ENCODE peak calls at places on chromosomes 6 and 20, in nine cellular contexts. One of them, this sample, is unnamed.
A peak's percentile ranks its signal among the peaks of the same experiment; 100 is the strongest.

GRCh38 chr6:128696651-128697391 is 176.4 kb upstream of the PTPRK start:
- ATAC-seq in activated T-cell treated with anti-CD3 and anti-CD28 coated beads, Interleukin-2, amount 50 U/mL, for 4 hours: no peak
- ATAC-seq in activated CD8-positive, alpha-beta memory T cell treated with anti-CD3 and anti-CD28 coated beads, Interleukin-2, amount 10 ng/mL, durations not matched to agents 7 days and 5 days: no peak
- ATAC-seq in left cardiac atrium: no peak
- ATAC-seq in omental fat pad: no peak
- ATAC-seq in stimulated activated memory B cell treated with anti-CD40 and anti-IgM and Interleukin-4, amounts not matched to agents 10 μg/mL and 1 μg/mL and 100 μg/mL, for 72 hours: peak; percentile 45
- ATAC-seq in effector memory CD8-positive, alpha-beta T cell: no peak
- ATAC-seq in lower lobe of right lung: no peak
- ATAC-seq in heart left ventricle: no peak
- ATAC-seq in this sample: no peak

GRCh38 chr6:11413728-11414127 is 123.8 kb upstream of the TMEM170B start:
- ATAC-seq in activated T-cell treated with anti-CD3 and anti-CD28 coated beads, Interleukin-2, amount 50 U/mL, for 4 hours: peak; percentile 53
- ATAC-seq in activated CD8-positive, alpha-beta memory T cell treated with anti-CD3 and anti-CD28 coated beads, Interleukin-2, amount 10 ng/mL, durations not matched to agents 7 days and 5 days: no peak
- ATAC-seq in left cardiac atrium: no peak
- ATAC-seq in omental fat pad: no peak
- ATAC-seq in stimulated activated memory B cell treated with anti-CD40 and anti-IgM and Interleukin-4, amounts not matched to agents 10 μg/mL and 1 μg/mL and 100 μg/mL, for 72 hours: no peak
- ATAC-seq in effector memory CD8-positive, alpha-beta T cell: no peak
- ATAC-seq in lower lobe of right lung: no peak
- ATAC-seq in heart left ventricle: no peak
- ATAC-seq in this sample: peak; percentile 57

GRCh38 chr20:46994341-46994740 is 99.7 kb downstream of the EYA2 start:
- ATAC-seq in activated T-cell treated with anti-CD3 and anti-CD28 coated beads, Interleukin-2, amount 50 U/mL, for 4 hours: peak; percentile 88
- ATAC-seq in activated CD8-positive, alpha-beta memory T cell treated with anti-CD3 and anti-CD28 coated beads, Interleukin-2, amount 10 ng/mL, durations not matched to agents 7 days and 5 days: peak; percentile 93
- ATAC-seq in left cardiac atrium: no peak
- ATAC-seq in omental fat pad: no peak
- ATAC-seq in stimulated activated memory B cell treated with anti-CD40 and anti-IgM and Interleukin-4, amounts not matched to agents 10 μg/mL and 1 μg/mL and 100 μg/mL, for 72 hours: peak; percentile 97
- ATAC-seq in effector memory CD8-positive, alpha-beta T cell: peak; percentile 53
- ATAC-seq in lower lobe of right lung: peak; percentile 53
- ATAC-seq in heart left ventricle: no peak
- ATAC-seq in this sample: peak; percentile 96

GRCh38 chr6:7960848-7961247 is 50.3 kb upstream of the TXNDC5 start:
- ATAC-seq in activated T-cell treated with anti-CD3 and anti-CD28 coated beads, Interleukin-2, amount 50 U/mL, for 4 hours: no peak
- ATAC-seq in activated CD8-positive, alpha-beta memory T cell treated with anti-CD3 and anti-CD28 coated beads, Interleukin-2, amount 10 ng/mL, durations not matched to agents 7 days and 5 days: no peak
- ATAC-seq in left cardiac atrium: no peak
- ATAC-seq in omental fat pad: no peak
- ATAC-seq in stimulated activated memory B cell treated with anti-CD40 and anti-IgM and Interleukin-4, amounts not matched to agents 10 μg/mL and 1 μg/mL and 100 μg/mL, for 72 hours: peak; percentile 72
- ATAC-seq in effector memory CD8-positive, alpha-beta T cell: no peak
- ATAC-seq in lower lobe of right lung: no peak
- ATAC-seq in heart left ventricle: no peak
- ATAC-seq in this sample: no peak

GRCh38 chr6:6891949-6892461 is 215.8 kb upstream of the RREB1 start:
- ATAC-seq in activated T-cell treated with anti-CD3 and anti-CD28 coated beads, Interleukin-2, amount 50 U/mL, for 4 hours: no peak
- ATAC-seq in activated CD8-positive, alpha-beta memory T cell treated with anti-CD3 and anti-CD28 coated beads, Interleukin-2, amount 10 ng/mL, durations not matched to agents 7 days and 5 days: no peak
- ATAC-seq in left cardiac atrium: peak; percentile 6
- ATAC-seq in omental fat pad: peak; percentile 36
- ATAC-seq in stimulated activated memory B cell treated with anti-CD40 and anti-IgM and Interleukin-4, amounts not matched to agents 10 μg/mL and 1 μg/mL and 100 μg/mL, for 72 hours: no peak
- ATAC-seq in effector memory CD8-positive, alpha-beta T cell: no peak
- ATAC-seq in lower lobe of right lung: no peak
- ATAC-seq in heart left ventricle: no peak
- ATAC-seq in this sample: no peak

GRCh38 chr6:86511962-86512361 is 425.4 kb upstream of the HTR1E start:
- ATAC-seq in activated T-cell treated with anti-CD3 and anti-CD28 coated beads, Interleukin-2, amount 50 U/mL, for 4 hours: no peak
- ATAC-seq in activated CD8-positive, alpha-beta memory T cell treated with anti-CD3 and anti-CD28 coated beads, Interleukin-2, amount 10 ng/mL, durations not matched to agents 7 days and 5 days: no peak
- ATAC-seq in left cardiac atrium: no peak
- ATAC-seq in omental fat pad: no peak
- ATAC-seq in stimulated activated memory B cell treated with anti-CD40 and anti-IgM and Interleukin-4, amounts not matched to agents 10 μg/mL and 1 μg/mL and 100 μg/mL, for 72 hours: no peak
- ATAC-seq in effector memory CD8-positive, alpha-beta T cell: no peak
- ATAC-seq in lower lobe of right lung: no peak
- ATAC-seq in heart left ventricle: no peak
- ATAC-seq in this sample: no peak

GRCh38 chr20:25389858-25390537 is 637 bp downstream of the ABHD12 start:
- ATAC-seq in activated T-cell treated with anti-CD3 and anti-CD28 coated beads, Interleukin-2, amount 50 U/mL, for 4 hours: peak; percentile 6
- ATAC-seq in activated CD8-positive, alpha-beta memory T cell treated with anti-CD3 and anti-CD28 coated beads, Interleukin-2, amount 10 ng/mL, durations not matched to agents 7 days and 5 days: peak; percentile 6
- ATAC-seq in left cardiac atrium: peak; percentile 51
- ATAC-seq in omental fat pad: peak; percentile 48
- ATAC-seq in stimulated activated memory B cell treated with anti-CD40 and anti-IgM and Interleukin-4, amounts not matched to agents 10 μg/mL and 1 μg/mL and 100 μg/mL, for 72 hours: peak; percentile 31
- ATAC-seq in effector memory CD8-positive, alpha-beta T cell: no peak
- ATAC-seq in lower lobe of right lung: peak; percentile 63
- ATAC-seq in heart left ventricle: peak; percentile 27
- ATAC-seq in this sample: peak; percentile 13

GRCh38 chr6:109736273-109737031 is 45.4 kb downstream of the FIG4 start:
- ATAC-seq in activated T-cell treated with anti-CD3 and anti-CD28 coated beads, Interleukin-2, amount 50 U/mL, for 4 hours: no peak
- ATAC-seq in activated CD8-positive, alpha-beta memory T cell treated with anti-CD3 and anti-CD28 coated beads, Interleukin-2, amount 10 ng/mL, durations not matched to agents 7 days and 5 days: no peak
- ATAC-seq in left cardiac atrium: no peak
- ATAC-seq in omental fat pad: no peak
- ATAC-seq in stimulated activated memory B cell treated with anti-CD40 and anti-IgM and Interleukin-4, amounts not matched to agents 10 μg/mL and 1 μg/mL and 100 μg/mL, for 72 hours: no peak
- ATAC-seq in effector memory CD8-positive, alpha-beta T cell: no peak
- ATAC-seq in lower lobe of right lung: no peak
- ATAC-seq in heart left ventricle: no peak
- ATAC-seq in this sample: no peak

GRCh38 chr6:13725570-13725969 is 13.9 kb upstream of the RANBP9 start:
- ATAC-seq in activated T-cell treated with anti-CD3 and anti-CD28 coated beads, Interleukin-2, amount 50 U/mL, for 4 hours: peak; percentile 91
- ATAC-seq in activated CD8-positive, alpha-beta memory T cell treated with anti-CD3 and anti-CD28 coated beads, Interleukin-2, amount 10 ng/mL, durations not matched to agents 7 days and 5 days: peak; percentile 60
- ATAC-seq in left cardiac atrium: no peak
- ATAC-seq in omental fat pad: no peak
- ATAC-seq in stimulated activated memory B cell treated with anti-CD40 and anti-IgM and Interleukin-4, amounts not matched to agents 10 μg/mL and 1 μg/mL and 100 μg/mL, for 72 hours: no peak
- ATAC-seq in effector memory CD8-positive, alpha-beta T cell: peak; percentile 93
- ATAC-seq in lower lobe of right lung: peak; percentile 82
- ATAC-seq in heart left ventricle: no peak
- ATAC-seq in this sample: peak; percentile 96

GRCh38 chr20:22722840-22723239 is 138.5 kb upstream of the FOXA2 start:
- ATAC-seq in activated T-cell treated with anti-CD3 and anti-CD28 coated beads, Interleukin-2, amount 50 U/mL, for 4 hours: no peak
- ATAC-seq in activated CD8-positive, alpha-beta memory T cell treated with anti-CD3 and anti-CD28 coated beads, Interleukin-2, amount 10 ng/mL, durations not matched to agents 7 days and 5 days: no peak
- ATAC-seq in left cardiac atrium: peak; percentile 26
- ATAC-seq in omental fat pad: no peak
- ATAC-seq in stimulated activated memory B cell treated with anti-CD40 and anti-IgM and Interleukin-4, amounts not matched to agents 10 μg/mL and 1 μg/mL and 100 μg/mL, for 72 hours: peak; percentile 16
- ATAC-seq in effector memory CD8-positive, alpha-beta T cell: no peak
- ATAC-seq in lower lobe of right lung: peak; percentile 41
- ATAC-seq in heart left ventricle: peak; percentile 68
- ATAC-seq in this sample: no peak

GRCh38 chr20:5844063-5844681 is 94.0 kb downstream of the SHLD1 start:
- ATAC-seq in activated T-cell treated with anti-CD3 and anti-CD28 coated beads, Interleukin-2, amount 50 U/mL, for 4 hours: peak; percentile 96
- ATAC-seq in activated CD8-positive, alpha-beta memory T cell treated with anti-CD3 and anti-CD28 coated beads, Interleukin-2, amount 10 ng/mL, durations not matched to agents 7 days and 5 days: peak; percentile 94
- ATAC-seq in left cardiac atrium: peak; percentile 73
- ATAC-seq in omental fat pad: no peak
- ATAC-seq in stimulated activated memory B cell treated with anti-CD40 and anti-IgM and Interleukin-4, amounts not matched to agents 10 μg/mL and 1 μg/mL and 100 μg/mL, for 72 hours: peak; percentile 97
- ATAC-seq in effector memory CD8-positive, alpha-beta T cell: peak; percentile 70
- ATAC-seq in lower lobe of right lung: no peak
- ATAC-seq in heart left ventricle: no peak
- ATAC-seq in this sample: peak; percentile 89

GRCh38 chr20:62793757-62794006 is 2.6 kb upstream of the MRGBP start:
- ATAC-seq in activated T-cell treated with anti-CD3 and anti-CD28 coated beads, Interleukin-2, amount 50 U/mL, for 4 hours: no peak
- ATAC-seq in activated CD8-positive, alpha-beta memory T cell treated with anti-CD3 and anti-CD28 coated beads, Interleukin-2, amount 10 ng/mL, durations not matched to agents 7 days and 5 days: no peak
- ATAC-seq in left cardiac atrium: no peak
- ATAC-seq in omental fat pad: no peak
- ATAC-seq in stimulated activated memory B cell treated with anti-CD40 and anti-IgM and Interleukin-4, amounts not matched to agents 10 μg/mL and 1 μg/mL and 100 μg/mL, for 72 hours: no peak
- ATAC-seq in effector memory CD8-positive, alpha-beta T cell: no peak
- ATAC-seq in lower lobe of right lung: no peak
- ATAC-seq in heart left ventricle: no peak
- ATAC-seq in this sample: no peak

GRCh38 chr20:663315-664090 is 10.5 kb upstream of the SRXN1 start:
- ATAC-seq in activated T-cell treated with anti-CD3 and anti-CD28 coated beads, Interleukin-2, amount 50 U/mL, for 4 hours: peak; percentile 42
- ATAC-seq in activated CD8-positive, alpha-beta memory T cell treated with anti-CD3 and anti-CD28 coated beads, Interleukin-2, amount 10 ng/mL, durations not matched to agents 7 days and 5 days: peak; percentile 16
- ATAC-seq in left cardiac atrium: no peak
- ATAC-seq in omental fat pad: no peak
- ATAC-seq in stimulated activated memory B cell treated with anti-CD40 and anti-IgM and Interleukin-4, amounts not matched to agents 10 μg/mL and 1 μg/mL and 100 μg/mL, for 72 hours: no peak
- ATAC-seq in effector memory CD8-positive, alpha-beta T cell: no peak
- ATAC-seq in lower lobe of right lung: no peak
- ATAC-seq in heart left ventricle: no peak
- ATAC-seq in this sample: no peak

GRCh38 chr6:4421837-4422236 is 286.5 kb upstream of the ECI2 start:
- ATAC-seq in activated T-cell treated with anti-CD3 and anti-CD28 coated beads, Interleukin-2, amount 50 U/mL, for 4 hours: no peak
- ATAC-seq in activated CD8-positive, alpha-beta memory T cell treated with anti-CD3 and anti-CD28 coated beads, Interleukin-2, amount 10 ng/mL, durations not matched to agents 7 days and 5 days: no peak
- ATAC-seq in left cardiac atrium: no peak
- ATAC-seq in omental fat pad: no peak
- ATAC-seq in stimulated activated memory B cell treated with anti-CD40 and anti-IgM and Interleukin-4, amounts not matched to agents 10 μg/mL and 1 μg/mL and 100 μg/mL, for 72 hours: no peak
- ATAC-seq in effector memory CD8-positive, alpha-beta T cell: no peak
- ATAC-seq in lower lobe of right lung: no peak
- ATAC-seq in heart left ventricle: no peak
- ATAC-seq in this sample: no peak

GRCh38 chr20:45927071-45927878 is 7.2 kb upstream of the PCIF1 start:
- ATAC-seq in activated T-cell treated with anti-CD3 and anti-CD28 coated beads, Interleukin-2, amount 50 U/mL, for 4 hours: no peak
- ATAC-seq in activated CD8-positive, alpha-beta memory T cell treated with anti-CD3 and anti-CD28 coated beads, Interleukin-2, amount 10 ng/mL, durations not matched to agents 7 days and 5 days: no peak
- ATAC-seq in left cardiac atrium: no peak
- ATAC-seq in omental fat pad: no peak
- ATAC-seq in stimulated activated memory B cell treated with anti-CD40 and anti-IgM and Interleukin-4, amounts not matched to agents 10 μg/mL and 1 μg/mL and 100 μg/mL, for 72 hours: no peak
- ATAC-seq in effector memory CD8-positive, alpha-beta T cell: no peak
- ATAC-seq in lower lobe of right lung: no peak
- ATAC-seq in heart left ventricle: no peak
- ATAC-seq in this sample: no peak

GRCh38 chr20:1005452-1006027 is 3.4 kb upstream of the RSPO4 start:
- ATAC-seq in activated T-cell treated with anti-CD3 and anti-CD28 coated beads, Interleukin-2, amount 50 U/mL, for 4 hours: peak; percentile 81
- ATAC-seq in activated CD8-positive, alpha-beta memory T cell treated with anti-CD3 and anti-CD28 coated beads, Interleukin-2, amount 10 ng/mL, durations not matched to agents 7 days and 5 days: peak; percentile 77
- ATAC-seq in left cardiac atrium: peak; percentile 77
- ATAC-seq in omental fat pad: no peak
- ATAC-seq in stimulated activated memory B cell treated with anti-CD40 and anti-IgM and Interleukin-4, amounts not matched to agents 10 μg/mL and 1 μg/mL and 100 μg/mL, for 72 hours: peak; percentile 78
- ATAC-seq in effector memory CD8-positive, alpha-beta T cell: no peak
- ATAC-seq in lower lobe of right lung: peak; percentile 69
- ATAC-seq in heart left ventricle: no peak
- ATAC-seq in this sample: peak; percentile 81

GRCh38 chr6:89299451-89299850 is 15.6 kb downstream of the GABRR2 start:
- ATAC-seq in activated T-cell treated with anti-CD3 and anti-CD28 coated beads, Interleukin-2, amount 50 U/mL, for 4 hours: no peak
- ATAC-seq in activated CD8-positive, alpha-beta memory T cell treated with anti-CD3 and anti-CD28 coated beads, Interleukin-2, amount 10 ng/mL, durations not matched to agents 7 days and 5 days: no peak
- ATAC-seq in left cardiac atrium: no peak
- ATAC-seq in omental fat pad: no peak
- ATAC-seq in stimulated activated memory B cell treated with anti-CD40 and anti-IgM and Interleukin-4, amounts not matched to agents 10 μg/mL and 1 μg/mL and 100 μg/mL, for 72 hours: no peak
- ATAC-seq in effector memory CD8-positive, alpha-beta T cell: no peak
- ATAC-seq in lower lobe of right lung: no peak
- ATAC-seq in heart left ventricle: peak; percentile 3
- ATAC-seq in this sample: no peak

GRCh38 chr6:162157157-162157556 is 570.4 kb downstream of the PRKN start:
- ATAC-seq in activated T-cell treated with anti-CD3 and anti-CD28 coated beads, Interleukin-2, amount 50 U/mL, for 4 hours: no peak
- ATAC-seq in activated CD8-positive, alpha-beta memory T cell treated with anti-CD3 and anti-CD28 coated beads, Interleukin-2, amount 10 ng/mL, durations not matched to agents 7 days and 5 days: no peak
- ATAC-seq in left cardiac atrium: no peak
- ATAC-seq in omental fat pad: no peak
- ATAC-seq in stimulated activated memory B cell treated with anti-CD40 and anti-IgM and Interleukin-4, amounts not matched to agents 10 μg/mL and 1 μg/mL and 100 μg/mL, for 72 hours: peak; percentile 85
- ATAC-seq in effector memory CD8-positive, alpha-beta T cell: no peak
- ATAC-seq in lower lobe of right lung: peak; percentile 25
- ATAC-seq in heart left ventricle: no peak
- ATAC-seq in this sample: no peak